ENCODE peak calls at places on chromosome 6, in four cellular contexts. T, L, W and R are unnamed samples.

GRCh38 chr6:47034919-47035318 is 7.2 kb downstream of the ADGRF1 start:
- DNase-seq in T (no peak), L (peak), W (peak), R (peak)

GRCh38 chr6:136550045-136550329 is 235 bp downstream of the MAP7 start:
- DNase-seq in T (no peak), L (no peak), W (no peak), R (no peak)

GRCh38 chr6:50826803-50827202 is 8.1 kb downstream of the TFAP2B start:
- DNase-seq in T (no peak), L (no peak), W (no peak), R (no peak)

GRCh38 chr6:48068326-48069191 is 42.4 kb downstream of the PTCHD4 start:
- DNase-seq in T (no peak), L (no peak), W (no peak), R (peak)

GRCh38 chr6:7298113-7298512 is 14.9 kb downstream of the SSR1 start:
- DNase-seq in T (no peak), L (no peak), W (no peak), R (no peak)

GRCh38 chr6:120966321-120966720 is 368.0 kb downstream of the TBC1D32 start:
- DNase-seq in T (no peak), L (no peak), W (no peak), R (no peak)

GRCh38 chr6:22320750-22321149 is 23.9 kb upstream of the PRL start:
- DNase-seq in T (no peak), L (peak), W (peak), R (peak)

GRCh38 chr6:158801655-158802294 is 17.4 kb downstream of the EZR start:
- DNase-seq in T (no peak), L (no peak), W (no peak), R (no peak)

GRCh38 chr6:158487495-158487894 is 72.4 kb upstream of the TMEM181 start:
- DNase-seq in T (no peak), L (peak), W (no peak), R (peak)

GRCh38 chr6:101396552-101397173 is 3.2 kb downstream of the GRIK2 start:
- DNase-seq in T (peak), L (peak), W (peak), R (peak)

GRCh38 chr6:136763716-136764521 is 28.4 kb downstream of the MAP3K5 start:
- DNase-seq in T (no peak), L (no peak), W (no peak), R (no peak)

GRCh38 chr6:19303381-19303780 is 533.8 kb upstream of the ID4 start:
- DNase-seq in T (no peak), L (no peak), W (no peak), R (no peak)

GRCh38 chr6:44739163-44739562 is 351.7 kb downstream of the CDC5L start:
- DNase-seq in T (no peak), L (no peak), W (peak), R (no peak)

GRCh38 chr6:161496941-161497340 is 223.1 kb upstream of the AGPAT4 start:
- DNase-seq in T (no peak), L (no peak), W (no peak), R (no peak)

GRCh38 chr6:124007915-124008688 is 204.4 kb downstream of the NKAIN2 start:
- DNase-seq in T (no peak), L (no peak), W (no peak), R (no peak)

GRCh38 chr6:39347906-39348585 is 25.5 kb upstream of the KCNK16 start:
- DNase-seq in T (peak), L (peak), W (peak), R (peak)

GRCh38 chr6:50602191-50602810 is 111.0 kb upstream of the TFAP2D start:
- DNase-seq in T (no peak), L (peak), W (peak), R (peak)

GRCh38 chr6:31180500-31180899 is 10.0 kb upstream of the POU5F1 start:
- DNase-seq in T (no peak), L (no peak), W (peak), R (peak)

GRCh38 chr6:14441371-14441781 is 323.8 kb downstream of the CD83 start:
- DNase-seq in T (no peak), L (peak), W (peak), R (no peak)

GRCh38 chr6:52877168-52877567 is 32.3 kb downstream of the GSTA3 start:
- DNase-seq in T (no peak), L (peak), W (peak), R (peak)

GRCh38 chr6:151292974-151293373 is 53.2 kb downstream of the AKAP12 start:
- DNase-seq in T (no peak), L (peak), W (peak), R (no peak)

GRCh38 chr6:30260036-30260504 is 46.9 kb upstream of the TRIM26 start:
- DNase-seq in T (no peak), L (no peak), W (no peak), R (peak)

GRCh38 chr6:126039284-126039683 is 52.9 kb downstream of the TRMT11 start:
- DNase-seq in T (no peak), L (peak), W (peak), R (peak)

GRCh38 chr6:166032366-166033171 is 135.1 kb downstream of the TBXT start:
- DNase-seq in T (no peak), L (peak), W (peak), R (no peak)

GRCh38 chr6:163460307-163460782 is 45.8 kb downstream of the QKI start:
- DNase-seq in T (no peak), L (peak), W (peak), R (peak)

GRCh38 chr6:1917628-1918371 is 308.1 kb downstream of the FOXC1 start:
- DNase-seq in T (no peak), L (peak), W (peak), R (peak)

GRCh38 chr6:152170702-152171667 is 363.5 kb downstream of the ESR1 start:
- DNase-seq in T (no peak), L (peak), W (peak), R (peak)

DNA sequence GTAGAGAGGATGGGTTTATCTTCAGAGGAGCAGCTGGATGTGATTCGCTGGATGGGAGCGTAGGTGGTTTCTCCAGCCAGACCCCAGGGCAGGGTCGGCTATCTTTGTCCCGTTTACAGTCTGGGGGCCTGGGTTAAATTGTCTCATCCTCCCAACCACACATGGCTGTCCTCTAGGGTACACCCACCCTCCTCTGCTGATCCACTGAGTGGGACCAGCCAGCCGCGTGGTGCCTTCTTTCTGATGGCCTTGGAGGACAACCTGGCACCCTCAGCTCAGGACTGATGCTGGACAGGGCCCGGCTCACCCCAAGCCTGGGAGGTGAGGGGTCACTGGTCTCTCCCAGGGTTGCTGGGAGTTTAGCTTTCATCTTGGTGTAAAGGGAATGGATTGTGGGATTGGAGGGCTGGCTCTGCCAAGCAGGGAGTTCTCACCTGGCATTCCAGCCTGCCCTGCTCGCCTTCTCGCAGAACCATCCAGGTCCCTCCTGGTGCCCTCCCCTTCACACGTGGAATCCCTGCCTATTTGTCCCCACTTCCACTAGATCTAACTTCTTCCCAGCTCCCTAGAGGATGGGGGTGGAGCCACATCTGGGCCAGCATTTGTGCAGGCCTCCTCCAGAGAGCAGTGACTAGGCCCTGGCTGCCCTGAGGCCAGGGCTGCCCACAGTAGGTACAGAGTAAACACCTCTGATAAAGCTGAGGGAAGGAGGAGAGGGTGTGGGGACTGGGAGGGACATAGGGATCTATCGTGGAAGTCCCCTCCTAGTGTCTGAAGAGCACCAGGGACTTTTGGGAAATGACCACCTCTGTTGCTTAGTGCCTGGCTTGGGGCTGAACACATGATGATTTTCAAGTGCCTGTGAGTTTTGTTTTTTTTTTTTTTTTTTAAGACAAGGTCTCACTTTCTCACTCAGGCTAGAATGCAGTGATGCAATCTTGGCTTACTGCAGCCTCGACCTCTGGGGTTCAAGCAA is 1.6 kb downstream of the ITPR3 start:
- DNase-seq in T (no peak), L (no peak), W (peak), R (peak)
- H3K4me3 ChIP-seq in T (peak), L (no peak), W (peak), R (peak)

DNA sequence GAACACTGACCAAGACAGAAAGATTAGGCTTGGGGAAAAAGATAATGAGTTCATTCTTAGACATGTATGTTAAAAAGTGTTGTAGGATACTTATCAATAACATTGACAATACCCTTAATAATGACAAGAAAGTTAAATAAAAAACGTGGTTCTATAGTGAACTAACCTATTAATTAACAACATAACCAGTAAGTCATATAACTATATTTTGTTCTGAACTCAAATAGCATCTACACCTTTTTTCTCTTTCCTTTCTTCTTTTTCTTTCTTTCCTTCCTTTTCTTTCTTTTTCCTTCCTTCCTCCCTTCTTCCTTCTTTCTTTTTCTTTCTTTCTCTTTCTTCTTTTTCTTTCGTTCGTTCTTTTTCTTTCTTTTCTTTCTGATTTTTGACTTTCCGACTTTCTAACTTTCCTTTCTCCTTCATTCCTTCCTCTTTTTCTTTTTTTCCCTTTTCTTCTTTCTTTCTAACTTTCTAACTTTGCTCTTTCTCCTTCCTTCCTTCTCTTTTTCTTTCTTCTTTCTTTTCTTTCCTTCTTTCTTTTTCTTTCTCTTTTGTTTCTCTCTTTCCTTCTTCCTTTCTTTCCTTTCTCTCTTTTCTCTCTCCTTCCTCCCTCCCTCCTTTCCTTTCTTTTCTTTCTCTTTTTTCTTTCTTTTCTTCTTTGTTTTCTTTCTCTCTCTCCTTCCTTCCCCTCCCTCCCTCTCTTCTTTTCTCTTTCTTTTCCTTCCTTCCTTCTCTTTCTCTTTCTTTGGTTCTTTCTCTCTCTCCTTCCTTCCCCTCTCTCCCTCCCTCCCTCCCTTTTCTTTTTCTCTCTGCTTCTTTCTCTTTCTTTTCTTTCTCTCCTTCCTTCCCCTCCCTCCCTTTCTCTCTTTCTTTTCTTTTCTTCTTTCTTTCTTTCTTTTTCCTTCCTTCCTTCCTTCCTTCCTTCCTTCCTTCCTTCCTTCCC is 24.6 kb downstream of the PRSS35 start:
- DNase-seq in T (no peak), L (no peak), W (no peak), R (no peak)
- TF ChIP-seq CTCF in T (no peak), L (no peak), W (no peak), R (no peak)

DNA sequence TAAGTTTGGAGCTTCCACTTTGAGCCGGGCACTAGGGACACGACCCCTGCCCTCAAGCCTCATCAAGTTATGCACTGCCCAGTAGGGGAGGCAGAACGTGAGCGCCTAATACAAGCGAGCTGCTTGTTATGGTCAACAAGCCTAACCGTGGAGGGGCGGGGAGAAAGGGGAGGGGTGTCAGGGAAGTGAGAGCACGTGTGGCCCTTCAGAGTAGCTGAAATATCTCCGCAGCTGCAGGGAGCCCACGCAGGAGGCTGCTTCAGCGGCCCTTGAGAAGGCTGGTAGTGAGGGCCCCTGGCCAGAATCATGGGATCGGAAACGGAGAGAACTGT is 713 bp downstream of the ALDH5A1 start:
- DNase-seq in T (peak), L (peak), W (peak), R (peak)
- H3K4me3 ChIP-seq in T (peak), L (peak), W (peak), R (peak)

GRCh38 chr6:11262231-11262630 is 29.8 kb upstream of the NEDD9 start:
- DNase-seq in T (no peak), L (no peak), W (peak), R (no peak)

GRCh38 chr6:11260249-11261038 is 28.0 kb upstream of the NEDD9 start:
- DNase-seq in T (no peak), L (no peak), W (no peak), R (no peak)

GRCh38 chr6:11263185-11263817 is 30.8 kb upstream of the NEDD9 start:
- DNase-seq in T (peak), L (peak), W (peak), R (peak)

GRCh38 chr6:11265932-11266331 is 33.5 kb upstream of the NEDD9 start:
- DNase-seq in T (no peak), L (no peak), W (no peak), R (no peak)

GRCh38 chr6:11264100-11264499 is 31.6 kb upstream of the NEDD9 start:
- DNase-seq in T (no peak), L (no peak), W (no peak), R (no peak)
- TF ChIP-seq CTCF in T (no peak), L (no peak), W (no peak), R (no peak)

GRCh38 chr6:56684342-56685101 is 41.8 kb upstream of the DST start:
- DNase-seq in T (no peak), L (no peak), W (no peak), R (no peak)
- H3K4me3 ChIP-seq in T (no peak), L (no peak), W (no peak), R (no peak)

DNA sequence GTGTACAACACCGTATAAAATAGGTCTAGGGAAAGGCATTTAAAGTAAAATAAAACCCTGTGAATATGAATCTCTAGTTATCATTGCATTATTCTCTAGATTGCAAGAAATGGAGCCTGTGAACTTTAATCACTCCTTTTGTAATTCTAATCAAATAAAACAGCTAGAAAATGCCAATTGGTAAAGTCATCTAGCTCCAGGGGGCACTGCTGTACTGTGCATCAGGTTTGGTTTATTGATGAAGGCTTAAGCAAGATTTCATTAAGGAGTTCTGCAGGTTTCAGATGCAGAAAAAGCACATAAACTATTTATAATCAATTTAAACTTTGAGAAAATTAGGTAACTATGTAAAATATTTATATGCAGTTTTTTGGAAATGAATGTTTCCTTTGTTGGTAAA is 645.0 kb downstream of the PHF3 start:
- DNase-seq in T (no peak), L (peak), W (peak), R (peak)
- TF ChIP-seq CTCF in T (no peak), L (peak), W (peak), R (peak)

GRCh38 chr6:208973-209372 is 83.3 kb upstream of the DUSP22 start:
- DNase-seq in T (no peak), L (no peak), W (no peak), R (no peak)

GRCh38 chr6:211856-212497 is 80.3 kb upstream of the DUSP22 start:
- DNase-seq in T (no peak), L (no peak), W (no peak), R (no peak)

GRCh38 chr6:209432-210103 is 82.7 kb upstream of the DUSP22 start:
- DNase-seq in T (no peak), L (no peak), W (no peak), R (no peak)

GRCh38 chr6:210104-210456 is 82.2 kb upstream of the DUSP22 start:
- DNase-seq in T (no peak), L (no peak), W (no peak), R (no peak)

DNA sequence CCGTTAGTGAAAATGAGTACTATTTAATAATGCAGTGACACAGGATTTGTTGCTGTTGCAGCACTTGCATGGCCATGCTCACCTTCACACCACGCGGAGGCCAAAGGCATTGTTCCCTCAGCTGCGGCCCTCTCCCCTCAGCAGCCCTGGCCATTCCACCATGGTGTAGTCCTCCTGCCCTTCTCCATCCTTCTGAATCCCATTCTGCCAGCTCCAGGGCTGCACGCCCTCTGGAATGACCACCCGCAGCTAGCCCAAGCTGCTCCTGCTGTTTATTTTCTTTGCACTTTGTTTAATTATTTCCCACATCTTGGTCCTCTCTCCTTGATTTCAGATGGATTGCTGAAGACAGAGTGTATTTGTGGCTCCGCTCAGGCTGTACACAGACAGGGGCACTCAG is 81.5 kb upstream of the DUSP22 start:
- DNase-seq in T (no peak), L (no peak), W (no peak), R (no peak)
- H3K4me3 ChIP-seq in T (no peak), L (no peak), W (no peak), R (no peak)

GRCh38 chr6:26053929-26054658 is 33.1 kb upstream of the HFE start:
- DNase-seq in T (no peak), L (peak), W (peak), R (no peak)

GRCh38 chr6:26056583-26057350 is 30.5 kb upstream of the HFE start:
- DNase-seq in T (peak), L (peak), W (peak), R (no peak)

GRCh38 chr6:26055670-26056582 is 31.3 kb upstream of the HFE start:
- DNase-seq in T (peak), L (peak), W (peak), R (peak)

GRCh38 chr6:26054659-26054936 is 32.6 kb upstream of the HFE start:
- DNase-seq in T (no peak), L (no peak), W (no peak), R (no peak)

DNA sequence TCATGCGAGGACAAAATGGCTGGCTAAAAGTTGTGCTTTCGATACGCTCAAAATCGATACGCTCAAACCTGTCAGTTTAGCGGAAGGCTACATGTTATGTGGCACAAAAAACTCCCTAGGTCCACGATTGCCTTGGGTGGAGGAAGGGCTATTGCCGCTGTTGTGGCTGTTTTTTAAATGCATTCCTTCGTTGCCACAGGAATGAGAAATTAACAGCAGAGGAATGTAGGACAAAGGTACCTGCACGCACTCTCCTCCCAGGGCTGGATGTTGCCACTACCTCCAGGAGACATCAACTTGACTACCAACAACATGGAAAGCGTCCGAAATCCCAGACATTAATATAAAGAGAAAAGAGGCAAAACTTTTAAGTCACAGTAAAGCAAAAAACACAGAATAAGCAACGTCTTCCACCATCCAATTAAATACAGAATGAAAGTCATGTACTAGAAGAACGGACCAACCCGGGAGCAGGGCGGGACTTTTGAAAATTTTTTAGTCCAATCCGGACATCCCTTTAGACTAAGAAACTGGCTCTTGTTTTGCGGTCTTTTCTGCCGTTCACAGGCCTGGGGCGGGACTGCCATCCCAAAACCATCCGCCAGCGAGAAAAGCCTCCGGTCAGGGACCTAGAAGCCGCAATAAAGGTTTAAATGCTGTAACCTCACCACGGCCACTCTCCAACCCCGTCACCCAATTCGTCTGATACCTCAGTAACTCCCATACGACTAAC is 32.1 kb upstream of the HFE start:
- DNase-seq in T (peak), L (peak), W (peak), R (peak)
- TF ChIP-seq CTCF in T (no peak), L (peak), W (no peak), R (peak)